ENCODE peak calls at places on chromosome 12, in four cellular contexts. A is HCT116, W is lower lobe of right lung, Z is A549. Y is an unnamed sample.
A peak's percentile ranks its signal among the peaks of the same experiment; 100 is the strongest.

GRCh38 chr12:67220065-67220464 is 49.1 kb upstream of the CAND1 start:
- DNase-seq in Z (no peak), W (no peak), A (peak; percentile 15), Y (no peak)

GRCh38 chr12:12714276-12715001 is 2.7 kb upstream of the CDKN1B start:
- DNase-seq in A (no peak), Z (no peak), W (peak; percentile 60), Y (peak; percentile 74)

GRCh38 chr12:100574262-100575074 is 984 bp downstream of the GAS2L3 start:
- DNase-seq in A (no peak), W (peak; percentile 49), Z (peak; percentile 7), Y (no peak)

GRCh38 chr12:32454866-32455265 is 55.5 kb downstream of the FGD4 start:
- DNase-seq in Z (no peak), W (no peak), A (no peak), Y (no peak)

GRCh38 chr12:121791671-121792496 is 1.6 kb downstream of the RHOF start:
- DNase-seq in W (no peak), A (no peak), Z (no peak), Y (no peak)

GRCh38 chr12:3275171-3276041 is 198.2 kb downstream of the TSPAN9 start:
- DNase-seq in Z (peak; percentile 69), A (peak; percentile 24), W (peak; percentile 77), Y (peak; percentile 69)

GRCh38 chr12:62164036-62164435 is 96.2 kb upstream of the USP15 start:
- DNase-seq in Z (no peak), W (no peak), A (no peak), Y (no peak)

GRCh38 chr12:70305794-70306193 is 60.3 kb upstream of the KCNMB4 start:
- DNase-seq in A (no peak), W (no peak), Z (no peak), Y (no peak)

GRCh38 chr12:13536219-13536910 is 339.8 kb downstream of the EMP1 start:
- DNase-seq in Z (no peak), A (no peak), W (no peak), Y (no peak)

GRCh38 chr12:96255077-96255476 is 60.9 kb downstream of the ELK3 start:
- DNase-seq in Z (no peak), W (peak; percentile 69), A (no peak), Y (no peak)

GRCh38 chr12:104643093-104643646 is 186.4 kb downstream of the CHST11 start:
- DNase-seq in W (no peak), A (no peak), Z (no peak), Y (no peak)

GRCh38 chr12:108833355-108833733 is 24.0 kb downstream of the SSH1 start:
- DNase-seq in W (peak; percentile 64), Z (peak; percentile 74), A (peak; percentile 71), Y (no peak)

GRCh38 chr12:105358789-105359188 is 28.3 kb downstream of the C12orf75 start:
- DNase-seq in W (no peak), Z (no peak), A (no peak), Y (no peak)

GRCh38 chr12:103519632-103520031 is 23.9 kb upstream of the C12orf42 start:
- DNase-seq in A (no peak), Z (no peak), W (no peak), Y (no peak)

GRCh38 chr12:6489449-6489848 is 3.6 kb downstream of the MRPL51 start:
- DNase-seq in W (no peak), Z (no peak), A (no peak), Y (no peak)

GRCh38 chr12:90977224-90977623 is 22.2 kb upstream of the CCER1 start:
- DNase-seq in Z (no peak), W (no peak), A (no peak), Y (no peak)

GRCh38 chr12:75447695-75448393 is 32.7 kb upstream of the GLIPR1 start:
- DNase-seq in Z (no peak), W (no peak), A (no peak), Y (no peak)

GRCh38 chr12:110689002-110689600 is at the start of gene HVCN1:
- DNase-seq in W (peak; percentile 80), Z (no peak), A (no peak), Y (peak; percentile 81)

GRCh38 chr12:92010368-92010767 is 135.3 kb downstream of the BTG1 start:
- DNase-seq in Z (no peak), A (no peak), W (no peak), Y (no peak)

GRCh38 chr12:120116792-120117651 is 469 bp upstream of the RAB35 start:
- DNase-seq in A (peak; percentile 67), W (peak; percentile 95), Z (peak; percentile 39), Y (peak; percentile 98)

GRCh38 chr12:120115692-120116442 is 686 bp downstream of the RAB35 start:
- DNase-seq in W (peak; percentile 62), A (peak; percentile 41), Z (peak; percentile 63), Y (peak; percentile 46)

GRCh38 chr12:120117961-120118709 is 1.6 kb upstream of the RAB35 start:
- DNase-seq in W (no peak), Z (peak; percentile 65), A (no peak), Y (no peak)

GRCh38 chr12:120116443-120116791 is at the start of gene RAB35:
- DNase-seq in A (no peak), Z (peak; percentile 96), W (no peak), Y (no peak)

DNA sequence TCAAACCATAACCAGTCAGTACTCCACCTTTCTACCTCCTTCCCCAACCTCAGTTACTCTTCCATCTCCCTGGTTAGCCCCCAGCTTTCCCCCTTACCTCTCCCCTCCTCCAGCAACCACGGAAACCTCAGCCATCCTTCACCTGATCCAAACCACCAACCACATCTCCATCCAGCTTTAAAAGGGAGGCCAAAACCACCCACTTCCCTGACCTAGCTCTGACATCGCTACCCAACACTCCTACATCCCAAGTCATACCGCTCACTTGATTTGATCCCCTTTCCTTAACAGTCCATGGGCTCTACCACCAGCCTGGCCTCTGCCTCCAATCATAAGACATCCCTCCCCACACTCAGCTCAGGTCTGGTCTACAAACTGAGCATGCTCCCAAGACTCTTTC is 1.5 kb downstream of the RAB35 start:
- DNase-seq in W (no peak), Z (no peak), A (no peak), Y (peak; percentile 36)
- H3K4me1 ChIP-seq in W (peaks cover 69% of the 10 kb centered on the region), Z (peaks cover 26% of the 10 kb centered on the region), A (peaks cover 27% of the 10 kb centered on the region), Y (peaks cover 44% of the 10 kb centered on the region)

GRCh38 chr12:98370976-98371375 is 144.4 kb upstream of the TMPO start:
- DNase-seq in Z (no peak), A (no peak), W (no peak), Y (no peak)

GRCh38 chr12:98371419-98371818 is 144.0 kb upstream of the TMPO start:
- DNase-seq in W (no peak), A (no peak), Z (no peak), Y (no peak)

GRCh38 chr12:98373019-98373554 is 142.3 kb upstream of the TMPO start:
- DNase-seq in A (peak; percentile 39), Z (peak; percentile 38), W (no peak), Y (no peak)

GRCh38 chr12:98372340-98373018 is 142.9 kb upstream of the TMPO start:
- DNase-seq in Z (no peak), A (no peak), W (no peak), Y (no peak)

DNA sequence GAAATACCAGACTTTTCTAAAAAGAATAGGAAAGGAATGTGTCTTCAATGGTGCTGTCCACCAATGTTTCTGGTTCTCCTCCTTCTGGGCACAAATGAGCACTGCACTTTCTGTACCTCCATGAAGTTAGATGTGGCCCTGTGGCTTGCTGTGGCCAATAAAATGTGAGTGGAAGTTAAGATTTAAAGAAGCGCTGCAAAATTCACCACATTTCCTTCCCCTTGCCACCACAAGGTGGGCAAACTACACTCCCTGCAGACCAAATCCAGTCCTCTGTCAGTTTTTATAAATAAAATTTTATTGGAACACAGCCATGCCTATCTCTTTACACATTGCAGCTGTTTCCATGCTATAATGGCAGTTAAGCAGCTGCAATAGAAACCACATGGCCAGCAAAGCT is 141.4 kb upstream of the TMPO start:
- DNase-seq in W (no peak), Z (no peak), A (no peak), Y (peak; percentile 12)
- TF ChIP-seq CTCF in W (no peak), Z (no peak), A (no peak), Y (peak; percentile 44)

DNA sequence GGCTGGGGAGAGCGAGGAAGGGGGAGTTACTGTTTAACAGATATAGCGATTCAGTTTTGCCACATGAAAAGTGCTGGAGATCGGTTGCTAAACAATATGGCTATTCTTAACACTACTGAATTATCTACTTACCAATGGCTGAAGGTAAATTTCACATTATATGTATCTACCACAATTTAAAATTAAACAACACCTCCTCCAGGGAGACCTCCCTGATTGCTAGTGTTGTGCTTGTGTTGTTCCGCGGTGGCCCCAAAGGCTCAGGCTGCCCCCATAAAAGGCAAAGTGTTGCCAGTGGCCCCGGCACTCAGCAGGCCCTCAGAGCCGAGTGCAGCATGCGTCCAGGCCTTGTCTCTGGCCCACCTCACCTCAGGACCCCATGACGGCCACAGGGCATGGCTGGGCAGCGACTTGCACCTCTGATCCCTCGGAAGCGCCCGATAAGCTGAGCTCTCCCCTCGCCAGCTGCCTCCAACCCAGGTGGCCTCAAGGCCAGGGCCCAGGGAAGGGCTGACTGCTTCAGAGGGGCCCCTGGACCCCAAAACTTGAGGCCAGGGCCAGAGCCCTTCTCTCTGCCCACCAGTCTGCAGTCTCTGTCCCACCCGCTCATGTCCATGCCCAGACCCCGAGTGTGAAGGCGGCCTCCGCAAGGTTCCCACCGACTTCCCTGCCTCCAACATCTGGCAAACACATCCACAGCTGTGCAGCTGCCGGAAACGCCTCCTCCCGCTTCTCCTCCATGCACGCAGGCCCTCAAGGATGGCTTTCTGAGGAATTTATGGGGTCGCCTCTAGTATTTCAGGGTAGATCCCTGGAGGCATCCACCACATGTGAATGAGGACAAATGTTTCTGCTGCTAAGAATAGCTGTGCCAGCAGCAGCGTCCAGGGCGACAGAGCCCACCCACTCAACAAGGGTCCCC is 60.0 kb downstream of the NCOR2 start:
- DNase-seq in W (no peak), A (no peak), Z (no peak), Y (no peak)
- H3K4me1 ChIP-seq in W (peaks cover 83% of the 10 kb centered on the region), A (peaks cover 40% of the 10 kb centered on the region), Z (peaks cover 27% of the 10 kb centered on the region), Y (no peaks in the 10 kb centered on the region)

GRCh38 chr12:20366776-20367409 is 1.4 kb upstream of the PDE3A start:
- DNase-seq in Z (no peak), A (no peak), W (no peak), Y (no peak)

GRCh38 chr12:20369164-20370000 is 1.0 kb downstream of the PDE3A start:
- DNase-seq in Z (peak; percentile 21), W (peak; percentile 59), A (no peak), Y (no peak)

GRCh38 chr12:20370001-20370381 is 1.7 kb downstream of the PDE3A start:
- DNase-seq in W (peak; percentile 41), Z (peak; percentile 6), A (no peak), Y (no peak)

GRCh38 chr12:20368653-20369163 is 371 bp downstream of the PDE3A start:
- DNase-seq in A (no peak), W (no peak), Z (peak; percentile 15), Y (no peak)

DNA sequence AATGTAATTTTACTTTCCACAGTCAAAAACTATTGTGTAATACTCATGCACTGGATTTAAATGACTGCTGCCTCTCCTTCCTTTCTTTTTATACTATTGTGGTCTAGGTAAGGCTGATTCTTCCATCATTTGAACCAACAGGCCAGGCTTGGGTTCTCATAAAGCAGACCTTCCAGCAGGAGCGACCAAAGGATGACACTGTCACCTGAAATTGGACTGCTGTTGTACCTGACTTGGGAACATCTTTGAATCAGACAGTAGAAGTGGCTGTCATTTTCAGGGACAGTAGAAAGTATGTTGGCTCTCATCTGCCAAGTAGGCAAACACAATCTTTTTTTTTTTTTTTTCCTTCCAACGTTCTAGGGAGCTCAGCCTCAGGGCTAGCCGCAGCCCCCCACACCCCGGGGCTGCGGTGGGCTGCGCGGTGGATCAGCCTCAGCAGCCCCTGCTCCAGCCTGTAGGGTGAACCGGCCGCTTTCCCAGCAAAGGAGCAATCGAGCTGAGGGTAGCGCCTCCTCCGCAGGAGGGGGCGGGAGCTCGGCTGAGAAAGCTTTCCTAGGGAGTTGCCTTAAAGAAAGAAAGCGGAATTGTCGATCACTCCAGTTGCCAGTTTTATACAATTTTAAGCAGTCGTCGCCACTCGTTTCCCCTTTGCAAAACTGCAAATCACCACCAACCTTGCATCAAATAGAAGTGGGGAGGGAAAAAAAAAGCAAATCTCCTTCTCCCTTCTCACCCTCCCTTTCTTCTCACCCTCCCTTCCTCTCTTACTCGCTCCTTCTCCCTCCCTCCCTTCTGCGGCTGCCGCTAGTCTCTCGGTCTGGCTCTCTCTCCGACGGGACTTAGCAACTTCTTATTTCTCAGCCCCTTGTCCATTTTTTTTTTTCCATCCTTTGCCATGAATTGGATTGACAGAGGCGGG is at the start of gene PDE3A:
- DNase-seq in W (peak; percentile 50), Z (peak; percentile 84), A (peak; percentile 39), Y (no peak)
- TF ChIP-seq CTCF in W (no peak), Z (no peak), A (no peak), Y (no peak)

Y was measured in DND-41.